ENCODE peak calls at places on chromosomes 11 and 22, in six cellular contexts. L, E, Y, O, H and M are unnamed samples.

GRCh38 chr22:38034278-38034882 is 22.8 kb upstream of the PICK1 start:
- DNase-seq in L (peak), E (peak), Y (no peak), O (peak), H (no peak), M (peak)

GRCh38 chr11:34345012-34345804 is 12.6 kb downstream of the ABTB2 start:
- DNase-seq in L (peak), E (peak), Y (no peak), O (peak), H (no peak), M (peak)

GRCh38 chr11:27150098-27150497 is 109.5 kb downstream of the BBOX1 start:
- DNase-seq in L (no peak), E (no peak), Y (no peak), O (no peak), H (no peak), M (no peak)

GRCh38 chr11:2571598-2572281 is 126.9 kb downstream of the KCNQ1 start:
- DNase-seq in L (no peak), E (no peak), Y (no peak), O (no peak), H (no peak), M (no peak)

GRCh38 chr22:44422742-44423370 is 75.2 kb downstream of the RTL6 start:
- DNase-seq in L (no peak), E (no peak), Y (no peak), O (no peak), H (no peak), M (no peak)

GRCh38 chr22:47194476-47195155 is 432.2 kb downstream of the TBC1D22A start:
- DNase-seq in L (no peak), E (no peak), Y (no peak), O (no peak), H (no peak), M (no peak)

GRCh38 chr11:116233581-116233980 is 539.2 kb downstream of the BUD13 start:
- DNase-seq in L (no peak), E (no peak), Y (no peak), O (no peak), H (no peak), M (no peak)

GRCh38 chr11:3204141-3205015 is 14.2 kb downstream of the MRGPRG start:
- DNase-seq in L (no peak), E (no peak), Y (no peak), O (no peak), H (no peak), M (no peak)

GRCh38 chr22:19121631-19122142 is 525 bp downstream of the DGCR2 start:
- DNase-seq in L (peak), E (no peak), Y (peak), O (peak), H (peak), M (peak)

GRCh38 chr11:40129276-40129675 is 1330.2 kb downstream of the LRRC4C start:
- DNase-seq in L (peak), E (no peak), Y (no peak), O (no peak), H (no peak), M (peak)

GRCh38 chr11:92880391-92880790 is 89.1 kb upstream of the MTNR1B start:
- DNase-seq in L (no peak), E (peak), Y (no peak), O (no peak), H (no peak), M (peak)

GRCh38 chr11:128026596-128026995 is 560.8 kb downstream of the ETS1 start:
- DNase-seq in L (peak), E (peak), Y (no peak), O (peak), H (no peak), M (peak)

GRCh38 chr11:93908689-93909088 is 58.3 kb upstream of the VSTM5 start:
- DNase-seq in L (peak), E (peak), Y (no peak), O (peak), H (no peak), M (peak)

GRCh38 chr11:71936825-71937224 is 8.0 kb downstream of the RNF121 start:
- DNase-seq in L (peak), E (no peak), Y (no peak), O (peak), H (no peak), M (peak)

GRCh38 chr11:47551086-47551485 is 1.8 kb downstream of the CELF1 start:
- DNase-seq in L (peak), E (no peak), Y (no peak), O (peak), H (no peak), M (peak)

GRCh38 chr11:47204633-47204989 is 10.2 kb upstream of the DDB2 start:
- DNase-seq in L (peak), E (no peak), Y (no peak), O (peak), H (no peak), M (peak)

DNA sequence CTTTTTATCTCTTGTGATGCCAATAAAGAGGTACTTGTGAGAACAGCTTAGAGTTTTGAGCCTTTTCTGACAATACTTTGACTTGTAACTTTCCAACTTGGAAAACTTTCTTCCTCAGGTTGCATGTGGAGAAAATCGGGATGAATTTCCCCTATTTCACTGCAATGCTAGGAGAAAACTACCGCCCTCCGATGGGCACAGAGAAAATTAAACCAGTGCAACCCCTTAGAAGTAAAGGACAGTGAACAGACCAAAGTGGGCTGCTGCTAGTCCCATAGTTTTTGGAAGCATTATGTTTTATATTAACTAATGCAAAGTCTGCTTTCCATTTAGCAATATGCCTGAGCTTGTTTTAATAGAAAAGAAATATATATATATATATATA is 195.5 kb upstream of the RAG2 start:
- DNase-seq in L (no peak), E (no peak), Y (peak), O (no peak), H (no peak), M (no peak)
- TF ChIP-seq CTCF in L (peak), E (peak), Y (peak), O (no peak), H (no peak), M (peak)

GRCh38 chr11:113373306-113373705 is 14.3 kb upstream of the ANKK1 start:
- DNase-seq in L (peak), E (no peak), Y (no peak), O (peak), H (no peak), M (peak)

GRCh38 chr11:113370634-113371033 is 16.9 kb upstream of the ANKK1 start:
- DNase-seq in L (no peak), E (no peak), Y (no peak), O (no peak), H (no peak), M (no peak)

GRCh38 chr11:113369411-113369810 is 18.2 kb upstream of the ANKK1 start:
- DNase-seq in L (no peak), E (no peak), Y (no peak), O (no peak), H (no peak), M (no peak)

GRCh38 chr11:113373981-113374560 is 13.5 kb upstream of the ANKK1 start:
- DNase-seq in L (no peak), E (no peak), Y (no peak), O (peak), H (no peak), M (no peak)

GRCh38 chr11:113372317-113372716 is 15.3 kb upstream of the ANKK1 start:
- DNase-seq in L (no peak), E (no peak), Y (no peak), O (no peak), H (no peak), M (no peak)
- TF ChIP-seq CTCF in L (no peak), E (peak), Y (peak), O (peak), H (peak), M (peak)

GRCh38 chr11:1471736-1472135 is 14.8 kb downstream of the MOB2 start:
- DNase-seq in L (no peak), E (no peak), Y (no peak), O (no peak), H (no peak), M (no peak)

GRCh38 chr11:1473011-1473628 is 13.5 kb downstream of the MOB2 start:
- DNase-seq in L (no peak), E (no peak), Y (no peak), O (no peak), H (no peak), M (no peak)

GRCh38 chr11:1472180-1473005 is 14.2 kb downstream of the MOB2 start:
- DNase-seq in L (no peak), E (no peak), Y (no peak), O (no peak), H (no peak), M (no peak)

GRCh38 chr11:1475841-1476240 is 10.7 kb downstream of the MOB2 start:
- DNase-seq in L (no peak), E (no peak), Y (no peak), O (no peak), H (no peak), M (no peak)

GRCh38 chr11:1473786-1474185 is 12.8 kb downstream of the MOB2 start:
- DNase-seq in L (no peak), E (no peak), Y (no peak), O (no peak), H (no peak), M (no peak)
- TF ChIP-seq CTCF in L (no peak), E (no peak), Y (no peak), O (no peak), H (no peak), M (no peak)

GRCh38 chr22:29267858-29268510 is at the start of the genes EWSR1 and RHBDD3:
- DNase-seq in L (peak), E (peak), Y (peak), O (peak), H (peak), M (peak)
- TF ChIP-seq CTCF in L (no peak), E (no peak), Y (no peak), O (no peak), H (no peak), M (no peak)

GRCh38 chr11:62545437-62546243 is 966 bp downstream of the AHNAK start:
- DNase-seq in L (peak), E (peak), Y (no peak), O (peak), H (peak), M (peak)
- TF ChIP-seq CTCF in L (peak), E (no peak), Y (no peak), O (peak), H (no peak), M (peak)

DNA sequence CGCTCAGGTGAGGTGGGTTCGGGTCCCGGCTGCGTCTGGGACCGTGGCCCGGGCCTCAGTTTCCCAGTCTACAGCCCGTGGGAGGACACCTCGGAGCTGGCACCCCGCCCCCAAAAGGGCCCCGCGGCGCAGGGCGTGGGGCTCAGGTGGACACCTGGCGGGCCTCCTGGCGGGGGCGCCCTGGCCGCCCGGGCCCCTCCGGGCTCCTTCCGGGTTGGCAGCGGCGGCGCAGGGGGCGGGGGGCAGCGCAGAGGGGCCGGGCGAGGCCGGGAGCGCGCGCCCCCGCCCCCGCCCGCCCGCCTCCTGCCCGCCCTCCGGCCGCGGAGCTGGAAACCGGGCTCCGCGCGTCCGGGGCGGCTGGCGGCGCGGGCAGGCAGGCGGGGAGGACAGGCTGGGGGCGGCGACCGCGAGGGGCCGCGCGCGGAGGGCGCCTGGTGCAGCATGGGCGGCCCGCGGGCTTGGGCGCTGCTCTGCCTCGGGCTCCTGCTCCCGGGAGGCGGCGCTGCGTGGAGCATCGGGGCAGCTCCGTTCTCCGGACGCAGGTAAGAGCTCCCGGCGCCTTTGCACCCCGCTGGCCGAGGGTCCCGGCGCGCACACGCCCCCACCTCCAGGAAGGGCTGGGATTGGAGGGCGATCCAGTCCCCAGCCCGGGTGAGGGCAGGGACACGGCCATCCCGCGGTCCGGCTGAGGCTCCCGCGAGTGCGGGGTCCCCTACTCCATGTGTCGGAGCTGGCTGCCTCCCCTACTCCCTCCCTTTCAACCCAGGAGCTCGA is at the start of gene EMID1:
- DNase-seq in L (peak), E (no peak), Y (no peak), O (peak), H (peak), M (peak)
- TF ChIP-seq CTCF in L (peak), E (peak), Y (no peak), O (peak), H (no peak), M (peak)